ENCODE peak calls at places on chromosomes 3 and 15, in seven cellular contexts. R, Y, B, P, X, W and I are unnamed samples.

GRCh38 chr3:99625643-99626414 is 12.6 kb upstream of the COL8A1 start:
- DNase-seq in P (no peak), Y (peak; percentile 12), X (no peak), B (no peak), W (no peak), R (no peak), I (no peak)

GRCh38 chr3:58059349-58060321 is 51.4 kb downstream of the FLNB start:
- DNase-seq in P (no peak), X (no peak), B (peak; percentile 5), Y (peak; percentile 75), R (no peak), W (no peak), I (no peak)

GRCh38 chr3:126284258-126284904 is 72.8 kb downstream of the KLF15 start:
- DNase-seq in X (no peak), R (no peak), P (no peak), Y (no peak), B (no peak), W (no peak), I (peak; percentile 41)

GRCh38 chr3:148606979-148607378 is 90.7 kb upstream of the AGTR1 start:
- DNase-seq in B (no peak), Y (no peak), X (no peak), R (no peak), W (no peak), P (no peak), I (no peak)

GRCh38 chr15:74238984-74239645 is 3.0 kb downstream of the CCDC33 start:
- DNase-seq in X (no peak), B (peak; percentile 93), P (no peak), R (no peak), W (no peak), Y (no peak), I (peak; percentile 74)

GRCh38 chr15:67813104-67813634 is 12.1 kb upstream of the SKOR1 start:
- DNase-seq in X (no peak), W (no peak), R (no peak), P (no peak), Y (no peak), B (no peak), I (no peak)

GRCh38 chr3:125123455-125123854 is 67.7 kb upstream of the HEG1 start:
- DNase-seq in Y (no peak), R (no peak), X (no peak), P (no peak), B (no peak), W (no peak), I (no peak)

GRCh38 chr3:71511037-71511436 is 72.5 kb downstream of the FOXP1 start:
- DNase-seq in W (no peak), Y (peak; percentile 62), R (no peak), B (no peak), P (no peak), X (no peak), I (no peak)

GRCh38 chr3:43879166-43879565 is 188.4 kb downstream of the ABHD5 start:
- DNase-seq in Y (no peak), W (no peak), R (no peak), B (no peak), P (no peak), X (no peak), I (peak; percentile 65)

GRCh38 chr3:85251766-85252165 is 293.0 kb downstream of the CADM2 start:
- DNase-seq in Y (no peak), W (no peak), X (no peak), R (no peak), P (no peak), B (no peak), I (no peak)

GRCh38 chr3:38003371-38003816 is 12.8 kb downstream of the VILL start:
- DNase-seq in R (peak; percentile 56), Y (peak; percentile 62), B (peak; percentile 19), W (peak; percentile 50), P (no peak), X (peak; percentile 55), I (peak; percentile 41)

GRCh38 chr3:168003911-168004310 is 91.8 kb downstream of the GOLIM4 start:
- DNase-seq in P (no peak), X (no peak), W (no peak), R (no peak), Y (no peak), B (peak; percentile 25), I (no peak)

GRCh38 chr3:81173514-81173913 is 587.9 kb downstream of the GBE1 start:
- DNase-seq in R (no peak), Y (no peak), X (no peak), W (no peak), B (peak; percentile 5), P (no peak), I (peak; percentile 39)